ENCODE peak calls at places on chromosomes 12 and 14, in six cellular contexts. One of them, this sample, is unnamed.

GRCh38 chr12:90939382-90939781 is 15.6 kb downstream of the CCER1 start:
- DNase-seq in heart right ventricle: no peak
- DNase-seq in CD4-positive, alpha-beta memory T cell: no peak
- DNase-seq in pancreas: no peak
- DNase-seq in body of pancreas: no peak
- DNase-seq in IMR-90: peak; percentile 26
- DNase-seq in this sample: no peak

GRCh38 chr12:123095074-123095694 is 55.7 kb downstream of the PITPNM2 start:
- DNase-seq in heart right ventricle: peak; percentile 63
- DNase-seq in CD4-positive, alpha-beta memory T cell: no peak
- DNase-seq in pancreas: no peak
- DNase-seq in body of pancreas: no peak
- DNase-seq in IMR-90: no peak
- DNase-seq in this sample: no peak

GRCh38 chr12:46357438-46358324 is 14.9 kb downstream of the SLC38A2 start:
- DNase-seq in heart right ventricle: no peak
- DNase-seq in CD4-positive, alpha-beta memory T cell: no peak
- DNase-seq in pancreas: no peak
- DNase-seq in body of pancreas: no peak
- DNase-seq in IMR-90: peak; percentile 93
- DNase-seq in this sample: no peak

GRCh38 chr14:48725001-48725734 is 861.0 kb downstream of the RPS29 start:
- DNase-seq in heart right ventricle: no peak
- DNase-seq in CD4-positive, alpha-beta memory T cell: no peak
- DNase-seq in pancreas: no peak
- DNase-seq in body of pancreas: no peak
- DNase-seq in IMR-90: peak; percentile 85
- DNase-seq in this sample: no peak

GRCh38 chr14:79331820-79332219 is 879.5 kb downstream of the DIO2 start:
- DNase-seq in heart right ventricle: no peak
- DNase-seq in CD4-positive, alpha-beta memory T cell: no peak
- DNase-seq in pancreas: no peak
- DNase-seq in body of pancreas: no peak
- DNase-seq in IMR-90: no peak
- DNase-seq in this sample: no peak

GRCh38 chr14:61675291-61675690 is 20.0 kb upstream of the HIF1A start:
- DNase-seq in heart right ventricle: no peak
- DNase-seq in CD4-positive, alpha-beta memory T cell: no peak
- DNase-seq in pancreas: no peak
- DNase-seq in body of pancreas: no peak
- DNase-seq in IMR-90: no peak
- DNase-seq in this sample: no peak

GRCh38 chr12:116860281-116860680 is 21.0 kb downstream of the HRK start:
- DNase-seq in heart right ventricle: no peak
- DNase-seq in CD4-positive, alpha-beta memory T cell: no peak
- DNase-seq in pancreas: no peak
- DNase-seq in body of pancreas: no peak
- DNase-seq in IMR-90: no peak
- DNase-seq in this sample: no peak

GRCh38 chr14:32697704-32698103 is 241.0 kb upstream of the NPAS3 start:
- DNase-seq in heart right ventricle: no peak
- DNase-seq in CD4-positive, alpha-beta memory T cell: no peak
- DNase-seq in pancreas: no peak
- DNase-seq in body of pancreas: no peak
- DNase-seq in IMR-90: peak; percentile 54
- DNase-seq in this sample: no peak

GRCh38 chr14:65164068-65164824 is 61.9 kb upstream of the MAX start:
- DNase-seq in heart right ventricle: no peak
- DNase-seq in CD4-positive, alpha-beta memory T cell: peak; percentile 59
- DNase-seq in pancreas: no peak
- DNase-seq in body of pancreas: peak; percentile 35
- DNase-seq in IMR-90: peak; percentile 61
- DNase-seq in this sample: peak; percentile 9

GRCh38 chr14:99395904-99396530 is 84.6 kb downstream of the SETD3 start:
- DNase-seq in heart right ventricle: no peak
- DNase-seq in CD4-positive, alpha-beta memory T cell: peak; percentile 45
- DNase-seq in pancreas: no peak
- DNase-seq in body of pancreas: no peak
- DNase-seq in IMR-90: peak; percentile 54
- DNase-seq in this sample: peak; percentile 51

GRCh38 chr12:57717846-57718640 is 20.5 kb downstream of the AGAP2 start:
- DNase-seq in heart right ventricle: no peak
- DNase-seq in CD4-positive, alpha-beta memory T cell: no peak
- DNase-seq in pancreas: no peak
- DNase-seq in body of pancreas: no peak
- DNase-seq in IMR-90: no peak
- DNase-seq in this sample: no peak

GRCh38 chr12:113926792-113927191 is 39.3 kb downstream of the RBM19 start:
- DNase-seq in heart right ventricle: no peak
- DNase-seq in CD4-positive, alpha-beta memory T cell: no peak
- DNase-seq in pancreas: no peak
- DNase-seq in body of pancreas: no peak
- DNase-seq in IMR-90: no peak
- DNase-seq in this sample: no peak

GRCh38 chr12:111192657-111193056 is 176.2 kb downstream of the PHETA1 start:
- DNase-seq in heart right ventricle: no peak
- DNase-seq in CD4-positive, alpha-beta memory T cell: no peak
- DNase-seq in pancreas: no peak
- DNase-seq in body of pancreas: no peak
- DNase-seq in IMR-90: no peak
- DNase-seq in this sample: no peak

GRCh38 chr14:20679907-20680306 is 4.5 kb upstream of the RNASE4 start:
- DNase-seq in heart right ventricle: peak; percentile 34
- DNase-seq in CD4-positive, alpha-beta memory T cell: no peak
- DNase-seq in pancreas: no peak
- DNase-seq in body of pancreas: peak; percentile 48
- DNase-seq in IMR-90: peak; percentile 37
- DNase-seq in this sample: peak; percentile 49

GRCh38 chr12:80636832-80637231 is 70.6 kb upstream of the MYF6 start:
- DNase-seq in heart right ventricle: no peak
- DNase-seq in CD4-positive, alpha-beta memory T cell: no peak
- DNase-seq in pancreas: no peak
- DNase-seq in body of pancreas: no peak
- DNase-seq in IMR-90: no peak
- DNase-seq in this sample: no peak

GRCh38 chr14:68217891-68218290 is 398.3 kb downstream of the RAD51B start:
- DNase-seq in heart right ventricle: no peak
- DNase-seq in CD4-positive, alpha-beta memory T cell: no peak
- DNase-seq in pancreas: no peak
- DNase-seq in body of pancreas: no peak
- DNase-seq in IMR-90: no peak
- DNase-seq in this sample: no peak

GRCh38 chr14:39665084-39665483 is 232.9 kb upstream of the FBXO33 start:
- DNase-seq in heart right ventricle: no peak
- DNase-seq in CD4-positive, alpha-beta memory T cell: no peak
- DNase-seq in pancreas: no peak
- DNase-seq in body of pancreas: no peak
- DNase-seq in IMR-90: no peak
- DNase-seq in this sample: no peak

GRCh38 chr12:54004063-54004840 is 4.3 kb downstream of the HOXC9 start:
- DNase-seq in heart right ventricle: no peak
- DNase-seq in CD4-positive, alpha-beta memory T cell: no peak
- DNase-seq in pancreas: no peak
- DNase-seq in body of pancreas: no peak
- DNase-seq in IMR-90: no peak
- DNase-seq in this sample: no peak

GRCh38 chr12:24679135-24679534 is 269.8 kb downstream of the BCAT1 start:
- DNase-seq in heart right ventricle: no peak
- DNase-seq in CD4-positive, alpha-beta memory T cell: no peak
- DNase-seq in pancreas: no peak
- DNase-seq in body of pancreas: no peak
- DNase-seq in IMR-90: peak; percentile 40
- DNase-seq in this sample: no peak

GRCh38 chr12:116116650-116117424 is 160.7 kb downstream of the MED13L start:
- DNase-seq in heart right ventricle: no peak
- DNase-seq in CD4-positive, alpha-beta memory T cell: no peak
- DNase-seq in pancreas: no peak
- DNase-seq in body of pancreas: no peak
- DNase-seq in IMR-90: no peak
- DNase-seq in this sample: no peak

GRCh38 chr14:89117017-89117416 is 292.6 kb downstream of the TTC8 start:
- DNase-seq in heart right ventricle: no peak
- DNase-seq in CD4-positive, alpha-beta memory T cell: no peak
- DNase-seq in pancreas: no peak
- DNase-seq in body of pancreas: no peak
- DNase-seq in IMR-90: no peak
- DNase-seq in this sample: no peak

GRCh38 chr12:131012279-131013069 is 58.8 kb downstream of the ADGRD1 start:
- DNase-seq in heart right ventricle: no peak
- DNase-seq in CD4-positive, alpha-beta memory T cell: no peak
- DNase-seq in pancreas: no peak
- DNase-seq in body of pancreas: no peak
- DNase-seq in IMR-90: no peak
- DNase-seq in this sample: no peak

GRCh38 chr14:38705220-38705619 is 397.8 kb downstream of the SEC23A start:
- DNase-seq in heart right ventricle: no peak
- DNase-seq in CD4-positive, alpha-beta memory T cell: no peak
- DNase-seq in pancreas: no peak
- DNase-seq in body of pancreas: no peak
- DNase-seq in IMR-90: no peak
- DNase-seq in this sample: no peak

GRCh38 chr12:5043589-5044419 is at the start of gene KCNA5:
- DNase-seq in heart right ventricle: peak; percentile 40
- DNase-seq in CD4-positive, alpha-beta memory T cell: no peak
- DNase-seq in pancreas: peak; percentile 30
- DNase-seq in body of pancreas: no peak
- DNase-seq in IMR-90: no peak
- DNase-seq in this sample: peak; percentile 42

GRCh38 chr12:124556067-124556466 is 11.3 kb downstream of the NCOR2 start:
- DNase-seq in heart right ventricle: no peak
- DNase-seq in CD4-positive, alpha-beta memory T cell: no peak
- DNase-seq in pancreas: no peak
- DNase-seq in body of pancreas: no peak
- DNase-seq in IMR-90: no peak
- DNase-seq in this sample: no peak

GRCh38 chr12:124553862-124554428 is 13.5 kb downstream of the NCOR2 start:
- DNase-seq in heart right ventricle: no peak
- DNase-seq in CD4-positive, alpha-beta memory T cell: no peak
- DNase-seq in pancreas: no peak
- DNase-seq in body of pancreas: no peak
- DNase-seq in IMR-90: no peak
- DNase-seq in this sample: no peak

GRCh38 chr12:124556896-124557501 is 10.4 kb downstream of the NCOR2 start:
- DNase-seq in heart right ventricle: peak; percentile 44
- DNase-seq in CD4-positive, alpha-beta memory T cell: no peak
- DNase-seq in pancreas: no peak
- DNase-seq in body of pancreas: no peak
- DNase-seq in IMR-90: no peak
- DNase-seq in this sample: peak; percentile 45

GRCh38 chr12:124554429-124555029 is 12.9 kb downstream of the NCOR2 start:
- DNase-seq in heart right ventricle: peak; percentile 56
- DNase-seq in CD4-positive, alpha-beta memory T cell: no peak
- DNase-seq in pancreas: no peak
- DNase-seq in body of pancreas: no peak
- DNase-seq in IMR-90: no peak
- DNase-seq in this sample: no peak

GRCh38 chr12:124555168-124555928 is 12.1 kb downstream of the NCOR2 start:
- DNase-seq in heart right ventricle: no peak
- DNase-seq in CD4-positive, alpha-beta memory T cell: no peak
- DNase-seq in pancreas: no peak
- DNase-seq in body of pancreas: no peak
- DNase-seq in IMR-90: no peak
- DNase-seq in this sample: no peak
- H3K4me1 ChIP-seq in heart right ventricle: peaks cover 70% of the 10 kb centered on the region
- H3K4me1 ChIP-seq in CD4-positive, alpha-beta memory T cell: peaks cover 64% of the 10 kb centered on the region
- H3K4me1 ChIP-seq in pancreas: peaks cover 10% of the 10 kb centered on the region
- H3K4me1 ChIP-seq in body of pancreas: peaks cover 48% of the 10 kb centered on the region
- H3K4me1 ChIP-seq in IMR-90: peaks cover 17% of the 10 kb centered on the region
- H3K4me1 ChIP-seq in this sample: peaks cover 39% of the 10 kb centered on the region

DNA sequence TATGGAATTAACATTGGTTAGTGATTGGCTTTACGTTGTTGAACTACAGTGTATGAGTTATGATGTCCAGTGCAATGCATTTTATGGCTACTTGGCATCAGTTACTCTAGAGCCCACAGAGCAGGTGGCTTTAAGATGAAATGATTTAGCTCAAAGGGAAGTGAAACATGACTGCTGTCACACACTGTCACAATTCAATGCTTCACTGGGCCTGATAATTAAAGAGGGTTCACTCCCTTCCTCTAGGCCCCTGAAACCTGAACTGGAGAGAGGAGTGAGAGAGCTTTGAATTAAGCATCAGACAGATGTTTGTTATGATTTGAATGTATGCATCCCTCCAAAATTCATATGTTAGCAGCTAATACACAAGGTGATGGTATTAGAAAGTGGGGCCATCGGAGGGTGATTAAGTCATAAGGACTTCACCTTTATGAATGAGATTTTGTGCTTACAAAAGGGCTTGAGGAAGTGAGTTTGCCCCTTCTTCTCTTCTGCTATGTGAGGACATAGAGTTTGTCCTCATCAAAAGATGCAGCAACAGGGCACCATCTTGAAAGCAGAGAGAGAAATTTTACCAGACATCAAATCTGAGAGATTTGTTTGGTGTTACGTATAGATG is 175.8 kb upstream of the GRIN2B start:
- DNase-seq in heart right ventricle: no peak
- DNase-seq in CD4-positive, alpha-beta memory T cell: no peak
- DNase-seq in pancreas: no peak
- DNase-seq in body of pancreas: no peak
- DNase-seq in IMR-90: no peak
- DNase-seq in this sample: no peak
- H3K4me1 ChIP-seq in heart right ventricle: no peaks in the 10 kb centered on the region
- H3K4me1 ChIP-seq in CD4-positive, alpha-beta memory T cell: no peaks in the 10 kb centered on the region
- H3K4me1 ChIP-seq in pancreas: no peaks in the 10 kb centered on the region
- H3K4me1 ChIP-seq in body of pancreas: no peaks in the 10 kb centered on the region
- H3K4me1 ChIP-seq in IMR-90: no peaks in the 10 kb centered on the region
- H3K4me1 ChIP-seq in this sample: no peaks in the 10 kb centered on the region

DNA sequence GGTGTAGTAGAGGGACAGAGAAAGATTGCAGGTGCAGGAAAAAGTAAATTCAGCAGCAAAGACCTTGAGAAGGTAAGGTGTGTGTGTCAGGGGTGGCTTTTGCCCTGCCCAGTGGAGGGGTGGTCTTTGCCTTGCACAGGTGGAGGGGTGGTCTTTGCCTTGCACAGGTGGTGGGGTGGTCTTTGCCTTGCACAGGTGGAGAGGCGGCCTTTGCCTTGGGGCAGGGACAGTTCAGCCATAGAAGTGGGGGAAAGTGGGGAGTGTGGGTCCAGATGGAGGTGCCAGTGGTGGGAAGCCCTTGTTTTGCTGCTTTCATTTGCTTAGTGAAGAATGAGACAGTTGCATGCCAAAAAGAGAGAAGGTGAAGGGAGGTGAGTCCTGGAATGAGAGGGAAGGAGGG is 65.7 kb downstream of the PRMT8 start:
- DNase-seq in heart right ventricle: no peak
- DNase-seq in CD4-positive, alpha-beta memory T cell: no peak
- DNase-seq in pancreas: no peak
- DNase-seq in body of pancreas: no peak
- DNase-seq in IMR-90: no peak
- DNase-seq in this sample: no peak
- H3K4me1 ChIP-seq in heart right ventricle: no peaks in the 10 kb centered on the region
- H3K4me1 ChIP-seq in CD4-positive, alpha-beta memory T cell: no peaks in the 10 kb centered on the region
- H3K4me1 ChIP-seq in pancreas: no peaks in the 10 kb centered on the region
- H3K4me1 ChIP-seq in body of pancreas: no peaks in the 10 kb centered on the region
- H3K4me1 ChIP-seq in IMR-90: no peaks in the 10 kb centered on the region
- H3K4me1 ChIP-seq in this sample: no peaks in the 10 kb centered on the region

DNA sequence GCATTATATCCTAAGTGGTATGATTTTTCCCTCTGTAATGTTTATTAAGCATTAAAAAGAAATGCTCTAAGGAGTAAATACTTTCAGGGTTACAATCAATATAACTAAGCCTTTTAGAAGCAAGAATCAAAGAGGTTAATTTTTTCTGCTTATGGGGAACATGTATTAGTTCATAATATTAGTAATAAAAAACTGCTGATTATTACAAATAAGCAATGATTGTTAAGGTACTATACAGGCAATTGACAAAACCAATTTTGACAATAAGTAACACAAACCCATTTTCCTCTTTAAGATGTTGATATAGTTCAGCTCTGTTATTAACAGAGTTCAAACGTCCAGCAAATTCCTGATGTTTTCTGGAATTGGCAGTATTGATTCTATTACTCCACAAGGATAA is 31.8 kb downstream of the INTS13 start:
- DNase-seq in heart right ventricle: no peak
- DNase-seq in CD4-positive, alpha-beta memory T cell: no peak
- DNase-seq in pancreas: no peak
- DNase-seq in body of pancreas: no peak
- DNase-seq in IMR-90: no peak
- DNase-seq in this sample: no peak
- H3K4me1 ChIP-seq in heart right ventricle: peaks cover 5% of the 10 kb centered on the region
- H3K4me1 ChIP-seq in CD4-positive, alpha-beta memory T cell: no peaks in the 10 kb centered on the region
- H3K4me1 ChIP-seq in pancreas: peaks cover 4% of the 10 kb centered on the region
- H3K4me1 ChIP-seq in body of pancreas: peaks cover 20% of the 10 kb centered on the region
- H3K4me1 ChIP-seq in IMR-90: no peaks in the 10 kb centered on the region
- H3K4me1 ChIP-seq in this sample: no peaks in the 10 kb centered on the region